ENCODE peak calls at places on chromosomes 2 and 18, in five cellular contexts. O, N, J, L and V are unnamed samples.

GRCh38 chr2:64643838-64644219 is 9.9 kb downstream of the SERTAD2 start:
- DNase-seq in O (no peak), L (no peak), N (no peak), J (no peak), V (no peak)

GRCh38 chr2:11154460-11155325 is 574 bp upstream of the SLC66A3 start:
- DNase-seq in L (peak), N (peak), J (peak), O (peak), V (peak)

GRCh38 chr2:44275915-44276279 is 617 bp downstream of the SLC3A1 start:
- DNase-seq in L (no peak), J (no peak), N (peak), O (no peak), V (no peak)

GRCh38 chr2:100542418-100542817 is 20.4 kb upstream of the PDCL3 start:
- DNase-seq in O (no peak), N (no peak), J (no peak), L (no peak), V (no peak)

GRCh38 chr2:232405943-232406510 is 617 bp upstream of the ALPG start:
- DNase-seq in J (peak), O (no peak), L (no peak), N (no peak), V (no peak)

GRCh38 chr2:106296182-106296815 is 102.2 kb upstream of the UXS1 start:
- DNase-seq in J (no peak), L (no peak), N (peak), O (no peak), V (no peak)

GRCh38 chr2:39469807-39470206 is 32.7 kb upstream of the MAP4K3 start:
- DNase-seq in O (peak), L (no peak), N (peak), J (no peak), V (no peak)

GRCh38 chr2:173667415-173667814 is 297.8 kb downstream of the SP3 start:
- DNase-seq in N (no peak), O (no peak), L (no peak), J (no peak), V (no peak)

GRCh38 chr2:122417114-122417513 is 661.7 kb downstream of the TSN start:
- DNase-seq in J (no peak), O (no peak), N (no peak), L (no peak), V (no peak)

GRCh38 chr18:61352611-61353010 is 19.4 kb downstream of the CDH20 start:
- DNase-seq in L (no peak), O (no peak), J (no peak), N (peak), V (no peak)

GRCh38 chr2:147688252-147688651 is 156.6 kb upstream of the ACVR2A start:
- DNase-seq in J (no peak), O (no peak), N (no peak), L (no peak), V (no peak)

GRCh38 chr2:95345415-95346235 is 48.5 kb downstream of the KCNIP3 start:
- DNase-seq in N (peak), J (peak), O (peak), L (peak), V (peak)

GRCh38 chr2:72036595-72036994 is 111.1 kb downstream of the CYP26B1 start:
- DNase-seq in O (no peak), J (no peak), N (no peak), L (no peak), V (no peak)

GRCh38 chr18:37987901-37988300 is 422.3 kb upstream of the CELF4 start:
- DNase-seq in J (no peak), L (no peak), O (no peak), N (no peak), V (no peak)

GRCh38 chr2:128362889-128363228 is 44.2 kb upstream of the HS6ST1 start:
- DNase-seq in L (no peak), N (peak), J (peak), O (no peak), V (no peak)

GRCh38 chr2:64854773-64855237 is 134.4 kb upstream of the SLC1A4 start:
- DNase-seq in N (no peak), J (no peak), L (peak), O (peak), V (no peak)

GRCh38 chr2:130896813-130897212 is 60.1 kb downstream of the ARHGEF4 start:
- DNase-seq in O (no peak), L (no peak), J (no peak), N (no peak), V (no peak)

GRCh38 chr2:220795705-220796104 is 776.4 kb downstream of the EPHA4 start:
- DNase-seq in J (no peak), O (no peak), L (no peak), N (no peak), V (no peak)

GRCh38 chr2:151111599-151112278 is 149.9 kb downstream of the RBM43 start:
- DNase-seq in L (no peak), O (no peak), N (peak), J (peak), V (no peak)

GRCh38 chr2:47072018-47072691 is 83.0 kb downstream of the STPG4 start:
- DNase-seq in O (peak), N (no peak), L (peak), J (peak), V (peak)

GRCh38 chr18:56245856-56246575 is 392.4 kb downstream of the TXNL1 start:
- DNase-seq in L (no peak), N (peak), O (no peak), J (no peak), V (no peak)

GRCh38 chr2:7930800-7931635 is 750.8 kb upstream of the ID2 start:
- DNase-seq in J (peak), L (no peak), N (no peak), O (no peak), V (peak)

GRCh38 chr2:110105608-110106467 is 9.8 kb downstream of the MALL start:
- DNase-seq in J (no peak), L (no peak), N (peak), O (no peak), V (no peak)

GRCh38 chr2:50431958-50432650 is 599.8 kb downstream of the NRXN1 start:
- DNase-seq in N (no peak), L (no peak), O (no peak), J (no peak), V (no peak)

GRCh38 chr2:148058641-148059040 is 37.8 kb downstream of the MBD5 start:
- DNase-seq in L (no peak), N (peak), J (no peak), O (no peak), V (no peak)

GRCh38 chr18:12840382-12840781 is 43.7 kb downstream of the PTPN2 start:
- DNase-seq in J (no peak), N (no peak), O (no peak), L (no peak), V (no peak)